ENCODE peak calls at places on chromosomes 2 and 18, in seven cellular contexts. J is NCI-H446, P is fibroblast of lung, V is occipital lobe, H is cerebellum, D is foreskin melanocyte, O is GM03348. R is an unnamed sample.

GRCh38 chr2:12110074-12110473 is 363.6 kb downstream of the LPIN1 start:
- DNase-seq in J (no peak), P (peak), V (no peak), H (no peak), D (no peak), O (peak), R (no peak)

GRCh38 chr2:64686283-64686956 is 32.7 kb upstream of the SERTAD2 start:
- DNase-seq in J (no peak), P (no peak), V (no peak), H (no peak), D (no peak), O (no peak), R (no peak)

GRCh38 chr2:18209934-18210639 is 331.6 kb downstream of the KCNS3 start:
- DNase-seq in J (no peak), P (peak), V (no peak), H (no peak), D (no peak), O (peak), R (no peak)

GRCh38 chr2:25517701-25518100 is 155.7 kb downstream of the DTNB start:
- DNase-seq in J (no peak), P (no peak), V (no peak), H (no peak), D (peak), O (no peak), R (no peak)

GRCh38 chr2:212968284-212969081 is 182.9 kb downstream of the IKZF2 start:
- DNase-seq in J (no peak), P (no peak), V (no peak), H (no peak), D (no peak), O (no peak), R (no peak)

GRCh38 chr18:25349131-25349925 is 2.6 kb downstream of the ZNF521 start:
- DNase-seq in J (no peak), P (peak), V (no peak), H (peak), D (peak), O (peak), R (peak)

GRCh38 chr2:19607931-19608762 is 249.7 kb upstream of the OSR1 start:
- DNase-seq in J (no peak), P (peak), V (no peak), H (no peak), D (peak), O (peak), R (no peak)

GRCh38 chr2:106012591-106013347 is 181.3 kb downstream of the UXS1 start:
- DNase-seq in J (no peak), P (no peak), V (no peak), H (peak), D (no peak), O (no peak), R (no peak)

GRCh38 chr2:174124171-174124570 is 124.2 kb downstream of the OLA1 start:
- DNase-seq in J (no peak), P (peak), V (no peak), H (no peak), D (no peak), O (no peak), R (no peak)

GRCh38 chr18:48455555-48456478 is 46.6 kb upstream of the ZBTB7C start:
- DNase-seq in J (no peak), P (peak), V (no peak), H (no peak), D (peak), O (peak), R (no peak)

GRCh38 chr2:6423944-6424343 is 441.8 kb downstream of the CMPK2 start:
- DNase-seq in J (no peak), P (no peak), V (no peak), H (no peak), D (peak), O (no peak), R (no peak)

GRCh38 chr18:36744261-36744876 is 84.4 kb downstream of the TPGS2 start:
- DNase-seq in J (no peak), P (no peak), V (no peak), H (no peak), D (no peak), O (peak), R (no peak)

GRCh38 chr2:104658149-104658839 is 195.6 kb upstream of the POU3F3 start:
- DNase-seq in J (no peak), P (no peak), V (peak), H (peak), D (peak), O (peak), R (peak)

GRCh38 chr2:25725877-25726276 is 52.5 kb upstream of the DTNB start:
- DNase-seq in J (no peak), P (no peak), V (no peak), H (no peak), D (no peak), O (no peak), R (no peak)

GRCh38 chr2:67828066-67828465 is 234.7 kb downstream of the C1D start:
- DNase-seq in J (no peak), P (no peak), V (no peak), H (no peak), D (no peak), O (no peak), R (no peak)

GRCh38 chr2:142128105-142128504 is 2.7 kb downstream of the LRP1B start:
- DNase-seq in J (no peak), P (no peak), V (no peak), H (no peak), D (no peak), O (no peak), R (no peak)

GRCh38 chr2:40435426-40436092 is 16.3 kb downstream of the SLC8A1 start:
- DNase-seq in J (peak), P (no peak), V (no peak), H (no peak), D (no peak), O (no peak), R (no peak)

GRCh38 chr2:167140767-167141166 is 252.5 kb downstream of the XIRP2 start:
- DNase-seq in J (no peak), P (peak), V (no peak), H (no peak), D (peak), O (peak), R (no peak)

GRCh38 chr2:10319892-10320574 is 17.3 kb downstream of the HPCAL1 start:
- DNase-seq in J (no peak), P (no peak), V (no peak), H (no peak), D (no peak), O (no peak), R (no peak)

GRCh38 chr2:40218679-40219078 is 233.2 kb downstream of the SLC8A1 start:
- DNase-seq in J (peak), P (peak), V (no peak), H (no peak), D (no peak), O (no peak), R (no peak)

GRCh38 chr2:37529830-37530452 is 141.5 kb downstream of the CDC42EP3 start:
- DNase-seq in J (no peak), P (peak), V (no peak), H (no peak), D (no peak), O (no peak), R (no peak)

GRCh38 chr18:48459016-48459415 is 49.8 kb upstream of the ZBTB7C start:
- DNase-seq in J (no peak), P (no peak), V (no peak), H (no peak), D (no peak), O (no peak), R (no peak)

GRCh38 chr2:38683766-38684165 is 17.9 kb downstream of the GALM start:
- DNase-seq in J (no peak), P (no peak), V (no peak), H (no peak), D (no peak), O (no peak), R (no peak)

GRCh38 chr18:48488388-48488850 is 50.4 kb upstream of the CTIF start:
- DNase-seq in J (peak), P (peak), V (no peak), H (no peak), D (peak), O (peak), R (no peak)

GRCh38 chr2:63790913-63791312 is 50.8 kb upstream of the UGP2 start:
- DNase-seq in J (no peak), P (peak), V (no peak), H (no peak), D (no peak), O (peak), R (no peak)

GRCh38 chr2:209508255-209508654 is 84.4 kb downstream of the MAP2 start:
- DNase-seq in J (no peak), P (no peak), V (no peak), H (no peak), D (no peak), O (no peak), R (no peak)

GRCh38 chr2:73716518-73717250 is 20.5 kb downstream of the TPRKB start:
- DNase-seq in J (no peak), P (peak), V (no peak), H (no peak), D (peak), O (no peak), R (no peak)

GRCh38 chr2:45268631-45269030 is 259.4 kb upstream of the SIX2 start:
- DNase-seq in J (no peak), P (no peak), V (no peak), H (no peak), D (no peak), O (no peak), R (no peak)

GRCh38 chr18:58251416-58251815 is 207.4 kb downstream of the NEDD4L start:
- DNase-seq in J (no peak), P (no peak), V (no peak), H (no peak), D (peak), O (no peak), R (no peak)

GRCh38 chr18:62999392-62999791 is 284.1 kb downstream of the PHLPP1 start:
- DNase-seq in J (peak), P (peak), V (no peak), H (peak), D (peak), O (peak), R (peak)

GRCh38 chr2:132736059-132736458 is 66.1 kb upstream of the LYPD1 start:
- DNase-seq in J (no peak), P (no peak), V (no peak), H (no peak), D (no peak), O (no peak), R (no peak)

GRCh38 chr2:54757496-54757895 is 34.0 kb downstream of the EML6 start:
- DNase-seq in J (no peak), P (no peak), V (peak), H (no peak), D (no peak), O (no peak), R (no peak)

GRCh38 chr2:75047189-75047812 is 88.9 kb downstream of the POLE4 start:
- DNase-seq in J (no peak), P (no peak), V (no peak), H (no peak), D (no peak), O (peak), R (no peak)

GRCh38 chr18:59631583-59632181 is 65.5 kb downstream of the CCBE1 start:
- DNase-seq in J (peak), P (peak), V (no peak), H (no peak), D (no peak), O (peak), R (no peak)

R was measured in spleen.